ENCODE peak calls at places on chromosomes 11 and 22, in six cellular contexts. L is HCT116, J is HepG2, D is GM12878, G is K562, R is H1. C is an unnamed sample.
A peak's percentile ranks its signal among the peaks of the same experiment; 100 is the strongest.

GRCh38 chr11:67269401-67270255 is 3.4 kb downstream of the GRK2 start:
- DNase-seq in L (no peak), D (no peak), J (no peak), G (no peak), R (no peak), C (peak; percentile 8)

GRCh38 chr11:66365711-66366619 is 5.6 kb downstream of the SLC29A2 start:
- DNase-seq in L (no peak), G (peak; percentile 7), J (no peak), D (no peak), R (no peak), C (no peak)

GRCh38 chr11:92711913-92712312 is 257.5 kb upstream of the MTNR1B start:
- DNase-seq in G (no peak), R (no peak), J (no peak), L (no peak), D (no peak), C (no peak)

GRCh38 chr11:41917900-41918299 is 458.4 kb upstream of the LRRC4C start:
- DNase-seq in G (no peak), R (no peak), D (no peak), J (no peak), L (no peak), C (no peak)

GRCh38 chr22:39545310-39546063 is 12.9 kb upstream of the RPS19BP1 start:
- DNase-seq in L (no peak), R (no peak), J (no peak), D (no peak), G (peak; percentile 49), C (peak; percentile 82)

GRCh38 chr11:74283580-74284180 is 27.8 kb downstream of the P4HA3 start:
- DNase-seq in R (no peak), D (no peak), J (no peak), G (no peak), L (no peak), C (no peak)

GRCh38 chr11:111870113-111870512 is 1.3 kb downstream of the ALG9 start:
- DNase-seq in R (no peak), D (no peak), L (no peak), J (no peak), G (no peak), C (no peak)

GRCh38 chr22:19962909-19963806 is 21.5 kb upstream of the TXNRD2 start:
- DNase-seq in G (no peak), D (no peak), R (no peak), J (peak; percentile 93), L (peak; percentile 86), C (peak; percentile 75)

GRCh38 chr11:116379185-116379828 is 393.5 kb downstream of the BUD13 start:
- DNase-seq in J (peak; percentile 21), R (no peak), G (peak; percentile 27), L (no peak), D (no peak), C (peak; percentile 70)

DNA sequence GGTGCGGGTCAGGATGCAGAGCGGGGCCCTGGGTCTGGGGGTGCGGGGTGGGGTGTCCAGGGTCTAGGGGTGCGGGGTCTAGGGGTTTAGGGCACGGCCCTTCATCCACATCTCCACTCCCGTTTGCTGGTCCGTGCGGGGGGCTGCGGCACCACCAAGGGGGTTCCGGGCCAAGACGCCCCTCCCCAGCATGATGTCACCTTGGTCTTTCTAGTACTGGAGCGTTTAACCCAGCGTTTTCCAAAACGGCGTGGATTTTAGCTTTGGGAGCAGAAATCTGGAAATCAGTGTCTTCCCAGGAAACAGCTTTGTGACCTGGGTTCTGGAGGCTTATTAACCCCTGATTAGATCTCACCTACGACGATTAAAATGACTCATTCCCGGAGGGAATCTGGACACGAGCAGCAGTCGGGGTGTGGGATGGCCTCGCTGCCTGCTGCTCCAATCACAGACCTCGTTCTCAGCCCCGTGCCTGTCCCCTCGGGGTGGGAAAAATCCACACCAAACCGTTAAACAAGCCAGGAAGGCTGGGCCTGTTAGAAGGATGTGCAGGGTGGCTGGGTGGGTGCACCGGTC is 759 bp downstream of the AP2A2 start:
- DNase-seq in L (peak; percentile 10), D (no peak), R (no peak), J (no peak), G (peak; percentile 38), C (no peak)
- TF ChIP-seq CTCF in L (no peak), D (no peak), R (no peak), J (no peak), G (no peak), C (no peak)

GRCh38 chr11:105000797-105001196 is 22.2 kb downstream of the CASP5 start:
- DNase-seq in L (peak; percentile 19), D (peak; percentile 24), R (no peak), G (peak; percentile 6), J (no peak), C (peak; percentile 57)
- TF ChIP-seq ATF3 in L (no peak), D (no peak), R (no peak), G (no peak), J (no peak), C (no peak)

GRCh38 chr11:35486446-35486845 is 39.0 kb downstream of the PAMR1 start:
- DNase-seq in J (no peak), R (no peak), D (no peak), L (peak; percentile 13), G (no peak), C (no peak)
- TF ChIP-seq CTCF in J (no peak), R (peak; percentile 9), D (no peak), L (no peak), G (no peak), C (no peak)

GRCh38 chr11:103202048-103202651 is 92.9 kb downstream of the DYNC2H1 start:
- DNase-seq in J (peak; percentile 10), L (peak; percentile 22), R (no peak), D (no peak), G (peak; percentile 7), C (no peak)
- TF ChIP-seq ATF3 in J (no peak), L (no peak), R (no peak), D (no peak), G (no peak), C (no peak)

DNA sequence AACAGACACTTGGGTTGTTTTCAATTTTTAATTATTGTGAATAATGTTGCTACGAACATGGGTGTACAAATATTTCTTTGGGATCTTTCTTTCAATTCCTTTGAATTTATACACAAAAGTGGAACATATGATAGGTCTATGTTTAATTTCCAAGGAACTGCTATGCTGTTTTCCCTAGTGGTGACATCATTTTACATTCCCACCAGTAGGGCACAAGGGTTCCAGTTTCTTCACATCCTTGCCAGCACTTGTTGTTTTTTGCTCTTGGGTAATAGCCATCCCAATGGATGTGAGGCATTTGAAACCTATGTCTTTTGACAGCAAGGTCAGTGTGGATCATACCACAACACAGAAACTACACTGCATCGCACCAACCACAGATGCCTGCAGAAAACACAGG is 41.8 kb upstream of the SCN3B start:
- DNase-seq in D (no peak), J (no peak), R (no peak), L (no peak), G (no peak), C (no peak)
- TF ChIP-seq CTCF in D (no peak), J (no peak), R (peak; percentile 10), L (no peak), G (no peak), C (no peak)

GRCh38 chr11:113571531-113571930 is 96.3 kb upstream of the DRD2 start:
- DNase-seq in L (no peak), D (no peak), R (no peak), J (no peak), G (no peak), C (no peak)

GRCh38 chr11:113572349-113572748 is 97.2 kb upstream of the DRD2 start:
- DNase-seq in G (no peak), L (no peak), J (no peak), D (no peak), R (no peak), C (no peak)

GRCh38 chr11:113570906-113571305 is 95.7 kb upstream of the DRD2 start:
- DNase-seq in D (no peak), J (no peak), R (no peak), L (no peak), G (no peak), C (no peak)

GRCh38 chr11:113574586-113574985 is 99.4 kb upstream of the DRD2 start:
- DNase-seq in R (no peak), J (no peak), G (no peak), D (no peak), L (no peak), C (no peak)

GRCh38 chr11:113574171-113574570 is 99.0 kb upstream of the DRD2 start:
- DNase-seq in L (no peak), R (no peak), D (no peak), G (no peak), J (no peak), C (no peak)
- TF ChIP-seq ATF3 in L (no peak), R (no peak), D (no peak), G (no peak), J (no peak), C (no peak)

DNA sequence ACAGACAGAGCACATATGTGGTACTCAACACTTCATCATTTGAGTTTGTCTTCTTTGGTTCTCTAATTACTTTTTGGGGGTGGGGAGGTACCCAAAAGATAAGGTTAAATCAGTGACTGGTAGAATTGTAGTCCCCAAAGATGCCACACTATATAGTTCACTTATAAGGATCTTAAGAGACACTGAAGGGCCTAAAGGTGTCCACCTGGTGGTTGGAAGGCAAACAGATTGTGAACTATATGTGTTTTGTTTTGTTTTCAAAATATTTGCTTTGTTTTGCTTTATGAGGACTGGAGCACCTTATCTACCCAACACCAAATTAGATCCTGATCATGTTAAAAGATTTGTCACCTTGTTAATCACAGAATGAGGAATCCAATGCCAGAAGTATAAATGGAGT is 136.1 kb downstream of the DCDC1 start:
- DNase-seq in J (peak; percentile 2), D (no peak), R (no peak), G (no peak), L (peak; percentile 29), C (no peak)
- TF ChIP-seq CTCF in J (no peak), D (no peak), R (peak; percentile 60), G (no peak), L (peak; percentile 40), C (no peak)

C was measured in WTC11.